ENCODE peak calls at places on chromosomes 3 and 15, in four cellular contexts. X, N, T and B are unnamed samples.

GRCh38 chr3:16253601-16254000 is 11.1 kb downstream of the DPH3 start:
- DNase-seq in X (peak; percentile 84), N (no peak), T (no peak), B (no peak)

GRCh38 chr3:45605569-45605968 is 11.0 kb downstream of the LIMD1 start:
- DNase-seq in X (no peak), N (no peak), T (no peak), B (no peak)

GRCh38 chr3:87173071-87173470 is 54.0 kb upstream of the CHMP2B start:
- DNase-seq in X (no peak), N (no peak), T (no peak), B (no peak)

GRCh38 chr3:171809513-171810277 is 588 bp downstream of the PLD1 start:
- DNase-seq in X (peak; percentile 94), N (peak; percentile 95), T (peak; percentile 77), B (peak; percentile 85)

GRCh38 chr15:50049871-50050270 is 69.2 kb downstream of the ATP8B4 start:
- DNase-seq in X (no peak), N (peak; percentile 91), T (peak; percentile 16), B (no peak)

GRCh38 chr3:141360888-141361598 is 7.3 kb upstream of the ZBTB38 start:
- DNase-seq in X (no peak), N (peak; percentile 90), T (peak; percentile 95), B (no peak)

GRCh38 chr3:50369271-50369670 is 9.9 kb upstream of the TMEM115 start:
- DNase-seq in X (no peak), N (no peak), T (no peak), B (no peak)

GRCh38 chr3:110178965-110179364 is 841.6 kb upstream of the DPPA4 start:
- DNase-seq in X (no peak), N (peak; percentile 6), T (no peak), B (no peak)

GRCh38 chr3:34159613-34160420 is 361.4 kb downstream of the PDCD6IP start:
- DNase-seq in X (no peak), N (no peak), T (no peak), B (no peak)

GRCh38 chr15:100334905-100335304 is 6.9 kb downstream of the ADAMTS17 start:
- DNase-seq in X (no peak), N (no peak), T (no peak), B (no peak)

GRCh38 chr3:16174976-16175901 is 759 bp downstream of the GALNT15 start:
- DNase-seq in X (no peak), N (no peak), T (no peak), B (no peak)

DNA sequence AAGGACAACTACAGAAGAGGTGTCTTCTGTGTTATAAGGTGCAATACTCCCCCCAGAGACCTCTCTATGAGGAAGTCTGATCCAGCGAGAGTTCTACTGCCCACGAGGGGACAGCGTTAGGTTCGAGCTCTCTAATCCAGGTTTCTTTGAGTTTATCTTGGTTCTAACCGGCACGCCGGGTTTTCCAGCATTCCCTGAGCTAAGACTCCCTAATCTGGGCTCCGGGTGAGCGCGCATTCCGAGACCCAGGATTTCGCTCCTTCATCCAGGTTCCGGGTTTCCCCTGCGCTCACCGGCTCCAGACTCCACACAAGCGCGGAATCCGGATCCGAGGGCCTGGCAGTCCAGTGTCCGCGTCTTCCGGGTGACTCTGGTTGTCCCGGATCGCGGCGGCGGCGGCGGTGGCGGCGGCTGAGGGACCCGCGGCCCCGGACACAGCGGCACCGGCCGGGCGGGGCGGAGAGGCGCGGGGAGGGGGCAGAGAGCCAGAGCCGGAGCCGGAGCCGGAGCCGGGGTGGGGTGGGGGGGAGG is at the start of gene ZNF609:
- DNase-seq in X (peak; percentile 96), N (peak; percentile 94), T (peak; percentile 96), B (peak; percentile 91)
- H3K4me1 ChIP-seq in X (peaks cover 70% of the 10 kb centered on the region), N (peaks cover 14% of the 10 kb centered on the region), T (peaks cover 42% of the 10 kb centered on the region), B (peaks cover 62% of the 10 kb centered on the region)

GRCh38 chr3:169623971-169624370 is 39.5 kb downstream of the MECOM start:
- DNase-seq in X (no peak), N (no peak), T (no peak), B (no peak)

GRCh38 chr3:169627073-169627472 is 36.4 kb downstream of the MECOM start:
- DNase-seq in X (no peak), N (no peak), T (no peak), B (no peak)

GRCh38 chr3:169628567-169628966 is 34.9 kb downstream of the MECOM start:
- DNase-seq in X (no peak), N (no peak), T (no peak), B (no peak)

GRCh38 chr3:169627789-169628188 is 35.7 kb downstream of the MECOM start:
- DNase-seq in X (no peak), N (no peak), T (no peak), B (no peak)

DNA sequence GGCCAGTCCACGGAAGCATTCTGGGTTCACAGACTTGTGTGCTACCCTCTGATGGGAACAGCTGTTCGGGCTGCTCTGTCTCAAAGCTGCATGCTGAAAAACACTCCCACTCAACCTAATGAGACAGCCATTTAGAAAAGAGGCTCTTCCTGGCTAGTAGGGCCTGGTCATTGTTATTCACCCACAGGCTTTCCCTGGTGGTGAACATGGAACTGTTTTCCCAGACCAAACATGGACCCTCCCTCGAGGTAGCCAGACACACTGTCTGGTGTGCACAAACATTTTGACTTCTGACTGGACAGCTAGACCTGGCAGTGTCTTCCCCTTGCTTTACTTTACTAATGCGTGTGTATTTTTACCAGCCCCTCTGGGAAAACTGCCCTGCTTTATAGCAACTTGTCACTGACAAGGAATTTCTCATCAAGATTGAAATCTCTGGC is 39.0 kb downstream of the MECOM start:
- DNase-seq in X (no peak), N (no peak), T (no peak), B (no peak)
- H3K27ac ChIP-seq in X (no peak overlapping the region), N (no peak overlapping the region), T (no peak overlapping the region), B (no peak overlapping the region)

DNA sequence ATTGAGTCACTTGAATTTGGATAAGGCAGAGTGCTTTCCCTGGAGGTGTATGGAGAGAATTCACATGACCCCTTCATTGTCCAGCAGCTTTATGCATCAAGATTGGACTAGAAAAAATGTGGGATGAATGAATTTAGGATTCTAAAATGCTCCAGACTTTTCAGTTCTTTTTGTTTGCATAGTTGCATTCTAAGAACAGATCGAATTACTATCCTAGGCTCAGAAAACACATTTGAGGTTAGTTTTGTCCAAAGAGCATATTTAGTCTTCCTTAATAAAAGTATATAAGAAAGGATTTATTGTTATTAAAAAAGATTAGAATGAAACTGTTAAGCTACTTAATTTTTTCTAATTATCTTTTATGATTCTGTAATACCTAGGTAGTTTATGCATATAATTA is 127.4 kb downstream of the UBE2E2 start:
- DNase-seq in X (no peak), N (peak; percentile 11), T (no peak), B (no peak)
- H3K4me1 ChIP-seq in X (peaks cover 2% of the 10 kb centered on the region), N (peaks cover 2% of the 10 kb centered on the region), T (no peaks in the 10 kb centered on the region), B (no peaks in the 10 kb centered on the region)

GRCh38 chr3:114379266-114379665 is 85.4 kb downstream of the TIGIT start:
- DNase-seq in X (no peak), N (peak; percentile 13), T (no peak), B (no peak)

GRCh38 chr3:114389156-114389555 is 95.3 kb downstream of the TIGIT start:
- DNase-seq in X (no peak), N (no peak), T (no peak), B (no peak)

GRCh38 chr3:114380233-114380645 is 86.4 kb downstream of the TIGIT start:
- DNase-seq in X (peak; percentile 87), N (peak; percentile 92), T (peak; percentile 6), B (peak; percentile 46)

GRCh38 chr3:114383875-114384557 is 90.2 kb downstream of the TIGIT start:
- DNase-seq in X (peak; percentile 92), N (peak; percentile 81), T (peak; percentile 72), B (peak; percentile 89)

GRCh38 chr3:114384558-114384903 is 90.7 kb downstream of the TIGIT start:
- DNase-seq in X (no peak), N (no peak), T (no peak), B (no peak)
- H3K27ac ChIP-seq in X (peak overlapping the region; percentile 77), N (peak overlapping the region; percentile 22), T (no peak overlapping the region), B (no peak overlapping the region)

GRCh38 chr3:123635220-123635619 is 50.4 kb upstream of the HACD2 start:
- DNase-seq in X (peak; percentile 76), N (peak; percentile 34), T (no peak), B (no peak)

GRCh38 chr3:123636431-123636841 is 51.6 kb upstream of the HACD2 start:
- DNase-seq in X (peak; percentile 61), N (no peak), T (no peak), B (no peak)

GRCh38 chr3:123635717-123636116 is 50.9 kb upstream of the HACD2 start:
- DNase-seq in X (no peak), N (no peak), T (no peak), B (no peak)

GRCh38 chr3:123637841-123638240 is 53.0 kb upstream of the HACD2 start:
- DNase-seq in X (peak; percentile 60), N (no peak), T (no peak), B (no peak)

GRCh38 chr3:123637131-123637530 is 52.3 kb upstream of the HACD2 start:
- DNase-seq in X (peak; percentile 50), N (no peak), T (no peak), B (no peak)
- H3K4me1 ChIP-seq in X (peaks cover 99% of the 10 kb centered on the region), N (peaks cover 34% of the 10 kb centered on the region), T (peaks cover 11% of the 10 kb centered on the region), B (no peaks in the 10 kb centered on the region)

GRCh38 chr15:32838820-32839219 is 121.0 kb downstream of the GREM1 start:
- DNase-seq in X (no peak), N (peak; percentile 97), T (peak; percentile 81), B (peak; percentile 54)
- H3K27ac ChIP-seq in X (no peak overlapping the region), N (peak overlapping the region; percentile 86), T (peak overlapping the region; percentile 73), B (no peak overlapping the region)